ENCODE peak calls at places on chromosomes 6 and 20, in four cellular contexts. B is CD4-positive, CD25-positive, alpha-beta regulatory T cell; D is activated T-cell treated with anti-CD3 and anti-CD28 coated beads for 1 hour; L is stimulated activated CD8-positive, alpha-beta memory T cell treated with anti-CD3 and anti-CD28 coated beads, Interleukin-7, amount 100 ng/mL, for 4 hours. X is an unnamed sample.

GRCh38 chr20:54123587-54124180 is 50.1 kb downstream of the CYP24A1 start:
- DNase-seq in B (no peak), D (no peak), L (no peak), X (no peak)

GRCh38 chr20:22998476-22998875 is 36.6 kb upstream of the SSTR4 start:
- DNase-seq in B (no peak), D (no peak), L (no peak), X (no peak)

GRCh38 chr6:68642977-68643376 is 7.9 kb downstream of the ADGRB3 start:
- DNase-seq in L (no peak), D (no peak), B (no peak), X (no peak)

GRCh38 chr6:154868143-154868594 is 126.9 kb upstream of the TIAM2 start:
- DNase-seq in D (no peak), L (no peak), B (peak), X (no peak)

GRCh38 chr6:128569737-128570438 is 49.5 kb upstream of the PTPRK start:
- DNase-seq in B (no peak), D (no peak), L (no peak), X (no peak)

GRCh38 chr20:41428285-41428684 is 61.7 kb upstream of the EMILIN3 start:
- DNase-seq in L (no peak), D (peak), B (peak), X (no peak)

GRCh38 chr20:46458891-46459750 is 52.7 kb upstream of the ELMO2 start:
- DNase-seq in L (no peak), D (no peak), B (no peak), X (no peak)

GRCh38 chr6:47938411-47938810 is 156.6 kb downstream of the OPN5 start:
- DNase-seq in D (no peak), L (no peak), B (no peak), X (no peak)

GRCh38 chr20:59335401-59335800 is 35.0 kb downstream of the EDN3 start:
- DNase-seq in D (no peak), L (no peak), B (no peak), X (no peak)

GRCh38 chr20:3744806-3745685 is 12.6 kb downstream of the HSPA12B start:
- DNase-seq in D (peak), L (peak), B (peak), X (peak)

GRCh38 chr6:162099685-162100084 is 627.9 kb downstream of the PRKN start:
- DNase-seq in D (no peak), B (no peak), L (no peak), X (no peak)

GRCh38 chr6:35911871-35912653 is 8.8 kb downstream of the SRPK1 start:
- DNase-seq in D (no peak), L (no peak), B (no peak), X (no peak)

GRCh38 chr20:1993986-1994385 is at the start of gene PDYN:
- DNase-seq in L (no peak), D (no peak), B (no peak), X (no peak)

GRCh38 chr6:151436814-151437213 is 15.1 kb downstream of the RMND1 start:
- DNase-seq in B (no peak), L (no peak), D (no peak), X (no peak)

GRCh38 chr6:148998704-148999103 is 251.9 kb downstream of the UST start:
- DNase-seq in D (no peak), L (no peak), B (no peak), X (no peak)

GRCh38 chr6:44717431-44717830 is 329.9 kb downstream of the CDC5L start:
- DNase-seq in D (no peak), L (no peak), B (no peak), X (no peak)

GRCh38 chr20:18362916-18363315 is 74.6 kb downstream of the ZNF133 start:
- DNase-seq in B (no peak), D (no peak), L (no peak), X (no peak)

GRCh38 chr20:63252157-63252780 is 2.0 kb downstream of the NKAIN4 start:
- DNase-seq in L (no peak), B (no peak), D (no peak), X (no peak)

GRCh38 chr20:3805594-3806264 is 9.6 kb downstream of the CDC25B start:
- DNase-seq in L (no peak), D (no peak), B (peak), X (no peak)

X was measured in effector CD8-positive, alpha-beta T cell.